ENCODE peak calls at places on chromosomes 16 and 17, in nine cellular contexts. One of them, this sample, is unnamed.
A peak's percentile ranks its signal among the peaks of the same experiment; 100 is the strongest.

GRCh38 chr17:56697190-56697589 is 103.7 kb downstream of the NOG start:
- DNase-seq in small intestine: no peak
- DNase-seq in upper lobe of right lung: no peak
- DNase-seq in NT2/D1: no peak
- DNase-seq in neural progenitor cell: no peak
- DNase-seq in GM23338: no peak
- DNase-seq in heart right ventricle: no peak
- DNase-seq in PC-9: no peak
- DNase-seq in sigmoid colon: no peak
- DNase-seq in this sample: no peak

GRCh38 chr16:80954985-80955384 is 51.7 kb downstream of the CMC2 start:
- DNase-seq in small intestine: no peak
- DNase-seq in upper lobe of right lung: no peak
- DNase-seq in NT2/D1: no peak
- DNase-seq in neural progenitor cell: no peak
- DNase-seq in GM23338: no peak
- DNase-seq in heart right ventricle: no peak
- DNase-seq in PC-9: no peak
- DNase-seq in sigmoid colon: no peak
- DNase-seq in this sample: no peak

GRCh38 chr16:87129771-87130170 is 187.4 kb downstream of the C16orf95 start:
- DNase-seq in small intestine: no peak
- DNase-seq in upper lobe of right lung: no peak
- DNase-seq in NT2/D1: peak; percentile 54
- DNase-seq in neural progenitor cell: no peak
- DNase-seq in GM23338: no peak
- DNase-seq in heart right ventricle: no peak
- DNase-seq in PC-9: no peak
- DNase-seq in sigmoid colon: peak; percentile 43
- DNase-seq in this sample: no peak

GRCh38 chr16:75416904-75417565 is 16.3 kb downstream of the CFDP1 start:
- DNase-seq in small intestine: no peak
- DNase-seq in upper lobe of right lung: no peak
- DNase-seq in NT2/D1: no peak
- DNase-seq in neural progenitor cell: no peak
- DNase-seq in GM23338: no peak
- DNase-seq in heart right ventricle: no peak
- DNase-seq in PC-9: no peak
- DNase-seq in sigmoid colon: no peak
- DNase-seq in this sample: no peak

GRCh38 chr16:3727806-3728381 is 10.6 kb upstream of the TRAP1 start:
- DNase-seq in small intestine: no peak
- DNase-seq in upper lobe of right lung: no peak
- DNase-seq in NT2/D1: no peak
- DNase-seq in neural progenitor cell: no peak
- DNase-seq in GM23338: no peak
- DNase-seq in heart right ventricle: no peak
- DNase-seq in PC-9: no peak
- DNase-seq in sigmoid colon: no peak
- DNase-seq in this sample: no peak

GRCh38 chr16:69834817-69835477 is 72.8 kb downstream of the WWP2 start:
- DNase-seq in small intestine: no peak
- DNase-seq in upper lobe of right lung: no peak
- DNase-seq in NT2/D1: no peak
- DNase-seq in neural progenitor cell: no peak
- DNase-seq in GM23338: no peak
- DNase-seq in heart right ventricle: no peak
- DNase-seq in PC-9: no peak
- DNase-seq in sigmoid colon: no peak
- DNase-seq in this sample: no peak

GRCh38 chr16:75038036-75038959 is 39.5 kb downstream of the ZNRF1 start:
- DNase-seq in small intestine: no peak
- DNase-seq in upper lobe of right lung: no peak
- DNase-seq in NT2/D1: no peak
- DNase-seq in neural progenitor cell: no peak
- DNase-seq in GM23338: no peak
- DNase-seq in heart right ventricle: no peak
- DNase-seq in PC-9: no peak
- DNase-seq in sigmoid colon: no peak
- DNase-seq in this sample: no peak

GRCh38 chr17:14779236-14779635 is 478.4 kb downstream of the HS3ST3B1 start:
- DNase-seq in small intestine: no peak
- DNase-seq in upper lobe of right lung: no peak
- DNase-seq in NT2/D1: no peak
- DNase-seq in neural progenitor cell: no peak
- DNase-seq in GM23338: peak; percentile 11
- DNase-seq in heart right ventricle: no peak
- DNase-seq in PC-9: no peak
- DNase-seq in sigmoid colon: no peak
- DNase-seq in this sample: no peak

GRCh38 chr17:46770818-46771600 is 47.5 kb downstream of the WNT3 start:
- DNase-seq in small intestine: peak; percentile 39
- DNase-seq in upper lobe of right lung: peak; percentile 80
- DNase-seq in NT2/D1: no peak
- DNase-seq in neural progenitor cell: peak; percentile 92
- DNase-seq in GM23338: peak; percentile 68
- DNase-seq in heart right ventricle: peak; percentile 50
- DNase-seq in PC-9: peak; percentile 68
- DNase-seq in sigmoid colon: no peak
- DNase-seq in this sample: no peak

GRCh38 chr17:17505610-17506171 is 9.5 kb upstream of the RASD1 start:
- DNase-seq in small intestine: no peak
- DNase-seq in upper lobe of right lung: no peak
- DNase-seq in NT2/D1: no peak
- DNase-seq in neural progenitor cell: peak; percentile 31
- DNase-seq in GM23338: no peak
- DNase-seq in heart right ventricle: no peak
- DNase-seq in PC-9: no peak
- DNase-seq in sigmoid colon: no peak
- DNase-seq in this sample: peak; percentile 75

GRCh38 chr16:88885693-88886253 is 19.3 kb upstream of the PABPN1L start:
- DNase-seq in small intestine: no peak
- DNase-seq in upper lobe of right lung: no peak
- DNase-seq in NT2/D1: no peak
- DNase-seq in neural progenitor cell: no peak
- DNase-seq in GM23338: no peak
- DNase-seq in heart right ventricle: no peak
- DNase-seq in PC-9: no peak
- DNase-seq in sigmoid colon: no peak
- DNase-seq in this sample: no peak

GRCh38 chr16:66370786-66371684 is 4.5 kb downstream of the CDH5 start:
- DNase-seq in small intestine: no peak
- DNase-seq in upper lobe of right lung: no peak
- DNase-seq in NT2/D1: no peak
- DNase-seq in neural progenitor cell: no peak
- DNase-seq in GM23338: no peak
- DNase-seq in heart right ventricle: no peak
- DNase-seq in PC-9: peak; percentile 54
- DNase-seq in sigmoid colon: no peak
- DNase-seq in this sample: no peak

GRCh38 chr16:66374176-66374575 is 7.7 kb downstream of the CDH5 start:
- DNase-seq in small intestine: no peak
- DNase-seq in upper lobe of right lung: no peak
- DNase-seq in NT2/D1: no peak
- DNase-seq in neural progenitor cell: peak; percentile 36
- DNase-seq in GM23338: no peak
- DNase-seq in heart right ventricle: no peak
- DNase-seq in PC-9: no peak
- DNase-seq in sigmoid colon: peak; percentile 24
- DNase-seq in this sample: no peak

GRCh38 chr16:66372078-66372897 is 5.8 kb downstream of the CDH5 start:
- DNase-seq in small intestine: no peak
- DNase-seq in upper lobe of right lung: no peak
- DNase-seq in NT2/D1: no peak
- DNase-seq in neural progenitor cell: no peak
- DNase-seq in GM23338: no peak
- DNase-seq in heart right ventricle: no peak
- DNase-seq in PC-9: no peak
- DNase-seq in sigmoid colon: peak; percentile 39
- DNase-seq in this sample: no peak

GRCh38 chr16:66373667-66374066 is 7.2 kb downstream of the CDH5 start:
- DNase-seq in small intestine: no peak
- DNase-seq in upper lobe of right lung: no peak
- DNase-seq in NT2/D1: no peak
- DNase-seq in neural progenitor cell: no peak
- DNase-seq in GM23338: no peak
- DNase-seq in heart right ventricle: no peak
- DNase-seq in PC-9: no peak
- DNase-seq in sigmoid colon: no peak
- DNase-seq in this sample: no peak

DNA sequence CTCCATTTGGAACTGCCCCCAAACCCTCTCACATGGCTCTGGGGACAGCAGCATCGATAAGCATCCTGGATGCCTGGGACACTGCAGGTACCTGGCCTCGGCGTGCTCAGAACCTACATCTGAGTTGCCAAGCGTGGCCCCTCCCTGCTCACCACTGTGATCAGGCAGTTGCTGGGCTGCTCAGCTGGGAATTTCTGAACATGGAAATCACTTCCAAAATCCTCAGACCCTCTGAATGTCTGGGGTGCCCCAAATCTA is 6.3 kb downstream of the CDH5 start:
- DNase-seq in small intestine: no peak
- DNase-seq in upper lobe of right lung: no peak
- DNase-seq in NT2/D1: no peak
- DNase-seq in neural progenitor cell: no peak
- DNase-seq in GM23338: no peak
- DNase-seq in heart right ventricle: no peak
- DNase-seq in PC-9: no peak
- DNase-seq in sigmoid colon: peak; percentile 19
- DNase-seq in this sample: no peak
- H3K4me1 ChIP-seq in small intestine: no peaks in the 10 kb centered on the region
- H3K4me1 ChIP-seq in upper lobe of right lung: peaks cover 8% of the 10 kb centered on the region
- H3K4me1 ChIP-seq in NT2/D1: peaks cover 29% of the 10 kb centered on the region
- H3K4me1 ChIP-seq in neural progenitor cell: peaks cover 26% of the 10 kb centered on the region
- H3K4me1 ChIP-seq in GM23338: peaks cover 8% of the 10 kb centered on the region
- H3K4me1 ChIP-seq in heart right ventricle: peaks cover 18% of the 10 kb centered on the region
- H3K4me1 ChIP-seq in PC-9: peaks cover 57% of the 10 kb centered on the region
- H3K4me1 ChIP-seq in sigmoid colon: no peaks in the 10 kb centered on the region
- H3K4me1 ChIP-seq in this sample: no peaks in the 10 kb centered on the region

GRCh38 chr17:42255425-42255810 is 20.8 kb downstream of the STAT5B start:
- DNase-seq in small intestine: no peak
- DNase-seq in upper lobe of right lung: no peak
- DNase-seq in NT2/D1: no peak
- DNase-seq in neural progenitor cell: no peak
- DNase-seq in GM23338: no peak
- DNase-seq in heart right ventricle: no peak
- DNase-seq in PC-9: no peak
- DNase-seq in sigmoid colon: no peak
- DNase-seq in this sample: no peak

GRCh38 chr17:42253173-42253545 is 23.0 kb downstream of the STAT5B start:
- DNase-seq in small intestine: no peak
- DNase-seq in upper lobe of right lung: no peak
- DNase-seq in NT2/D1: no peak
- DNase-seq in neural progenitor cell: no peak
- DNase-seq in GM23338: no peak
- DNase-seq in heart right ventricle: no peak
- DNase-seq in PC-9: no peak
- DNase-seq in sigmoid colon: no peak
- DNase-seq in this sample: no peak

GRCh38 chr17:42251115-42251514 is 25.1 kb downstream of the STAT5B start:
- DNase-seq in small intestine: no peak
- DNase-seq in upper lobe of right lung: no peak
- DNase-seq in NT2/D1: no peak
- DNase-seq in neural progenitor cell: no peak
- DNase-seq in GM23338: peak; percentile 46
- DNase-seq in heart right ventricle: no peak
- DNase-seq in PC-9: no peak
- DNase-seq in sigmoid colon: no peak
- DNase-seq in this sample: no peak

GRCh38 chr17:42252528-42253172 is 23.5 kb downstream of the STAT5B start:
- DNase-seq in small intestine: no peak
- DNase-seq in upper lobe of right lung: no peak
- DNase-seq in NT2/D1: no peak
- DNase-seq in neural progenitor cell: no peak
- DNase-seq in GM23338: no peak
- DNase-seq in heart right ventricle: no peak
- DNase-seq in PC-9: no peak
- DNase-seq in sigmoid colon: no peak
- DNase-seq in this sample: no peak

GRCh38 chr17:42253601-42254000 is 22.6 kb downstream of the STAT5B start:
- DNase-seq in small intestine: no peak
- DNase-seq in upper lobe of right lung: no peak
- DNase-seq in NT2/D1: no peak
- DNase-seq in neural progenitor cell: no peak
- DNase-seq in GM23338: no peak
- DNase-seq in heart right ventricle: no peak
- DNase-seq in PC-9: no peak
- DNase-seq in sigmoid colon: no peak
- DNase-seq in this sample: no peak
- H3K4me1 ChIP-seq in small intestine: no peaks in the 10 kb centered on the region
- H3K4me1 ChIP-seq in upper lobe of right lung: peaks cover 32% of the 10 kb centered on the region
- H3K4me1 ChIP-seq in NT2/D1: peaks cover under 1% of the 10 kb centered on the region
- H3K4me1 ChIP-seq in neural progenitor cell: peaks cover 6% of the 10 kb centered on the region
- H3K4me1 ChIP-seq in GM23338: peaks cover 7% of the 10 kb centered on the region
- H3K4me1 ChIP-seq in heart right ventricle: peaks cover 27% of the 10 kb centered on the region
- H3K4me1 ChIP-seq in PC-9: peaks cover 47% of the 10 kb centered on the region
- H3K4me1 ChIP-seq in sigmoid colon: peaks cover 84% of the 10 kb centered on the region
- H3K4me1 ChIP-seq in this sample: no peaks in the 10 kb centered on the region

GRCh38 chr17:57948169-57948554 is 7.0 kb downstream of the CUEDC1 start:
- DNase-seq in small intestine: no peak
- DNase-seq in upper lobe of right lung: no peak
- DNase-seq in NT2/D1: no peak
- DNase-seq in neural progenitor cell: no peak
- DNase-seq in GM23338: no peak
- DNase-seq in heart right ventricle: no peak
- DNase-seq in PC-9: no peak
- DNase-seq in sigmoid colon: no peak
- DNase-seq in this sample: no peak
- H3K4me1 ChIP-seq in small intestine: no peaks in the 10 kb centered on the region
- H3K4me1 ChIP-seq in upper lobe of right lung: peaks cover 65% of the 10 kb centered on the region
- H3K4me1 ChIP-seq in NT2/D1: peaks cover 6% of the 10 kb centered on the region
- H3K4me1 ChIP-seq in neural progenitor cell: peaks cover 19% of the 10 kb centered on the region
- H3K4me1 ChIP-seq in GM23338: peaks cover 30% of the 10 kb centered on the region
- H3K4me1 ChIP-seq in heart right ventricle: peaks cover 81% of the 10 kb centered on the region
- H3K4me1 ChIP-seq in PC-9: peaks cover 72% of the 10 kb centered on the region
- H3K4me1 ChIP-seq in sigmoid colon: peaks cover 97% of the 10 kb centered on the region
- H3K4me1 ChIP-seq in this sample: peaks cover 8% of the 10 kb centered on the region

DNA sequence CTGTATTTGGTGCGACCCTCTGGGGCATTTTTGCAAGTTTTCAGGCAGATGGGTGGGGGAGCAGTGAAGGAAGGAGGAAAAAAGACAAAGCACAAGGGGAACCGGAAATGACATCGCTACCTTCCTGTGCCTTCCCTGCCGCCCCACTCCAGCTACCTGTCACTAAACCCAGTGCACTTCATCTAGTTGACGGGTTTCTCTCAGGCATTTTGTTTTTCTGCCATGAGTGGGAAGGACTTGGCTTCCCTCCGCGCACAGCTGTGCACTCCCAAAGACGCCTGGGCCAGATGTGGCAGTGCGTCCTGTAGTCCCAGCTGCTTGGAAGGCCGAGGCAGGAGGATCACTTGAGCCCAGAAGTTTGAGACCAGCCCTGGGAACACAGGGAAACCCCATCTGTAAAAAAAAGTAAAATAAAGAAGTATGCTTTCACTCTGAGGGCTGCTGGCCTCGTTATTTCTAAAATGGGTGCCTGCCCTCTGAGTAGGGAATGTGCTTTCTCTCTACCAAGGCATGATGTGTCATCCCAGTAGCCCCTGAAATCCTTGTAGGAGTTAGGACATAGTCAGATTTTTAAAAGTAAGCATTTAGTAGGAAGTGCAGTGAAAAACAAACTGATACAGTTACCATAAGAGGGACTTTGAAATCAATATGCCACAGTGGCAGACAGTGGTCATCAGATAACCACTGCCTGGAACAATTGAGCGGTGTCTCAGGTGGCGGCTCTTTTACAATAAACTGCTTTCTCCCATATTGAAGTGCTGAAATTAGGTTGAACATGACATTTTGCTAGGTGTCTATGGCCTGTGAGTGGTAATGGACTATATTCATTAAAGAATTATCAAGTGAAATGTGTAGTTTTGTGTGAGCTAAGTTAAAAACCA is 214.4 kb downstream of the RPTOR start:
- DNase-seq in small intestine: no peak
- DNase-seq in upper lobe of right lung: no peak
- DNase-seq in NT2/D1: no peak
- DNase-seq in neural progenitor cell: no peak
- DNase-seq in GM23338: no peak
- DNase-seq in heart right ventricle: no peak
- DNase-seq in PC-9: no peak
- DNase-seq in sigmoid colon: peak; percentile 69
- DNase-seq in this sample: no peak
- H3K4me1 ChIP-seq in small intestine: no peaks in the 10 kb centered on the region
- H3K4me1 ChIP-seq in upper lobe of right lung: peaks cover 21% of the 10 kb centered on the region
- H3K4me1 ChIP-seq in NT2/D1: no peaks in the 10 kb centered on the region
- H3K4me1 ChIP-seq in neural progenitor cell: no peaks in the 10 kb centered on the region
- H3K4me1 ChIP-seq in GM23338: no peaks in the 10 kb centered on the region
- H3K4me1 ChIP-seq in heart right ventricle: peaks cover 5% of the 10 kb centered on the region
- H3K4me1 ChIP-seq in PC-9: peaks cover 40% of the 10 kb centered on the region
- H3K4me1 ChIP-seq in sigmoid colon: peaks cover 38% of the 10 kb centered on the region
- H3K4me1 ChIP-seq in this sample: no peaks in the 10 kb centered on the region